ENCODE peak calls at places on chromosome 2, in four cellular contexts. A, W, H and G are unnamed samples.

GRCh38 chr2:110146183-110146944 is 30.7 kb upstream of the MALL start:
- DNase-seq in H (no peak), A (no peak), W (no peak), G (no peak)

GRCh38 chr2:111015256-111015655 is 105.5 kb upstream of the BCL2L11 start:
- DNase-seq in W (no peak), H (no peak), A (no peak), G (no peak)

GRCh38 chr2:225040862-225041209 is 1.4 kb downstream of the DOCK10 start:
- DNase-seq in A (peak), H (no peak), W (no peak), G (no peak)

GRCh38 chr2:37833420-37833819 is 91.7 kb upstream of the RMDN2 start:
- DNase-seq in A (no peak), H (no peak), W (peak), G (peak)

GRCh38 chr2:136751406-136751805 is 13.9 kb upstream of the THSD7B start:
- DNase-seq in H (peak), A (no peak), W (no peak), G (no peak)

GRCh38 chr2:27247893-27248292 is 15.0 kb downstream of the SLC30A3 start:
- DNase-seq in A (no peak), H (no peak), W (no peak), G (no peak)

GRCh38 chr2:118696786-118697465 is 150.5 kb downstream of the EN1 start:
- DNase-seq in W (no peak), H (no peak), A (no peak), G (no peak)

GRCh38 chr2:70766357-70767093 is 1.5 kb downstream of the ADD2 start:
- DNase-seq in A (no peak), H (no peak), W (no peak), G (no peak)

GRCh38 chr2:208586516-208586915 is 179.9 kb downstream of the PTH2R start:
- DNase-seq in A (no peak), H (no peak), W (no peak), G (no peak)

GRCh38 chr2:239292956-239293355 is 107.9 kb downstream of the HDAC4 start:
- DNase-seq in W (no peak), H (no peak), A (no peak), G (no peak)

GRCh38 chr2:133264951-133265949 is 303.0 kb downstream of the NCKAP5 start:
- DNase-seq in A (no peak), H (no peak), W (peak), G (no peak)

GRCh38 chr2:231172020-231172419 is 26.4 kb upstream of the ARMC9 start:
- DNase-seq in A (no peak), W (no peak), H (no peak), G (no peak)

GRCh38 chr2:13581471-13581870 is 864.7 kb downstream of the TRIB2 start:
- DNase-seq in A (no peak), H (peak), W (peak), G (no peak)

GRCh38 chr2:45736757-45737704 is 85.6 kb downstream of the PRKCE start:
- DNase-seq in A (no peak), W (no peak), H (no peak), G (no peak)

GRCh38 chr2:201931955-201932354 is 101.7 kb upstream of the FZD7 start:
- DNase-seq in A (no peak), W (peak), H (no peak), G (no peak)

GRCh38 chr2:19357383-19358241 is 811 bp downstream of the OSR1 start:
- DNase-seq in A (no peak), H (no peak), W (peak), G (no peak)

GRCh38 chr2:24672589-24672988 is 120.6 kb downstream of the PTRHD1 start:
- DNase-seq in H (no peak), W (no peak), A (no peak), G (no peak)

GRCh38 chr2:217939220-217939619 is 63.6 kb downstream of the TNS1 start:
- DNase-seq in H (no peak), A (no peak), W (no peak), G (no peak)

GRCh38 chr2:168589236-168589635 is 133.2 kb downstream of the CERS6 start:
- DNase-seq in A (no peak), H (no peak), W (no peak), G (no peak)

GRCh38 chr2:12856934-12857660 is 140.4 kb downstream of the TRIB2 start:
- DNase-seq in W (peak), H (peak), A (no peak), G (no peak)

GRCh38 chr2:15818186-15818795 is 122.1 kb upstream of the MYCN start:
- DNase-seq in H (no peak), W (no peak), A (no peak), G (no peak)